ENCODE peak calls at places on chromosomes 2 and 18, in five cellular contexts. V is Calu3, S is neural progenitor cell, H is adrenal gland, E is cardiac muscle cell. A is an unnamed sample.

GRCh38 chr2:163548970-163549369 is 186.8 kb downstream of the FIGN start:
- DNase-seq in V (no peak), S (no peak), H (no peak), E (no peak), A (no peak)

GRCh38 chr2:239151201-239152131 is 249.4 kb downstream of the HDAC4 start:
- DNase-seq in V (no peak), S (no peak), H (no peak), E (no peak), A (no peak)

GRCh38 chr2:86622878-86623548 is 652 bp downstream of the RNF103 start:
- DNase-seq in V (peak), S (no peak), H (peak), E (peak), A (peak)

GRCh38 chr2:75053484-75054112 is 95.2 kb downstream of the POLE4 start:
- DNase-seq in V (peak), S (peak), H (no peak), E (peak), A (peak)

GRCh38 chr2:28527196-28527595 is 31.3 kb downstream of the PLB1 start:
- DNase-seq in V (no peak), S (no peak), H (no peak), E (no peak), A (no peak)

GRCh38 chr2:33617989-33618388 is 18.9 kb upstream of the FAM98A start:
- DNase-seq in V (no peak), S (no peak), H (no peak), E (no peak), A (no peak)

GRCh38 chr2:44686561-44686960 is 254.9 kb upstream of the SIX3 start:
- DNase-seq in V (no peak), S (no peak), H (no peak), E (peak), A (no peak)

GRCh38 chr2:52036036-52036435 is 1004.1 kb upstream of the NRXN1 start:
- DNase-seq in V (no peak), S (no peak), H (no peak), E (no peak), A (no peak)

GRCh38 chr18:30409120-30409519 is 633.4 kb downstream of the DSC3 start:
- DNase-seq in V (no peak), S (no peak), H (no peak), E (no peak), A (no peak)

GRCh38 chr2:163665817-163666216 is 70.0 kb downstream of the FIGN start:
- DNase-seq in V (no peak), S (no peak), H (no peak), E (no peak), A (no peak)

GRCh38 chr2:88626171-88627054 is 851 bp downstream of the EIF2AK3 start:
- DNase-seq in V (peak), S (peak), H (peak), E (no peak), A (peak)

GRCh38 chr2:38523728-38524437 is 78.8 kb downstream of the HNRNPLL start:
- DNase-seq in V (no peak), S (peak), H (no peak), E (peak), A (no peak)

GRCh38 chr2:47307066-47307465 is 95.9 kb upstream of the MSH2 start:
- DNase-seq in V (no peak), S (no peak), H (no peak), E (no peak), A (no peak)

GRCh38 chr2:46893231-46893943 is 22.2 kb downstream of the MCFD2 start:
- DNase-seq in V (no peak), S (no peak), H (no peak), E (no peak), A (no peak)

GRCh38 chr2:119137502-119137901 is 21.0 kb downstream of the C1QL2 start:
- DNase-seq in V (no peak), S (no peak), H (no peak), E (no peak), A (no peak)

GRCh38 chr2:37720533-37721218 is 49.2 kb upstream of the CDC42EP3 start:
- DNase-seq in V (no peak), S (no peak), H (no peak), E (peak), A (no peak)

GRCh38 chr18:13756261-13756660 is 29.8 kb downstream of the RNMT start:
- DNase-seq in V (no peak), S (no peak), H (no peak), E (no peak), A (no peak)

GRCh38 chr2:133123912-133124311 is 444.4 kb downstream of the NCKAP5 start:
- DNase-seq in V (no peak), S (no peak), H (no peak), E (no peak), A (no peak)

GRCh38 chr2:187581125-187581896 is 27.1 kb upstream of the TFPI start:
- DNase-seq in V (peak), S (peak), H (peak), E (peak), A (peak)

GRCh38 chr2:170113168-170113567 is 64.8 kb upstream of the MYO3B start:
- DNase-seq in V (no peak), S (no peak), H (no peak), E (no peak), A (no peak)

GRCh38 chr2:159126653-159127052 is 158.2 kb downstream of the TANC1 start:
- DNase-seq in V (no peak), S (no peak), H (no peak), E (peak), A (no peak)

GRCh38 chr18:80126797-80127196 is 17.7 kb downstream of the ADNP2 start:
- DNase-seq in V (no peak), S (no peak), H (no peak), E (no peak), A (no peak)

GRCh38 chr2:152098033-152098797 is 629 bp downstream of the CACNB4 start:
- DNase-seq in V (peak), S (peak), H (peak), E (peak), A (peak)

GRCh38 chr2:133054297-133054696 is 384.3 kb upstream of the LYPD1 start:
- DNase-seq in V (no peak), S (peak), H (no peak), E (no peak), A (no peak)

GRCh38 chr2:181105562-181105961 is 125.2 kb downstream of the UBE2E3 start:
- DNase-seq in V (no peak), S (no peak), H (no peak), E (no peak), A (no peak)

GRCh38 chr2:43402002-43402401 is 175.6 kb upstream of the ZFP36L2 start:
- DNase-seq in V (no peak), S (no peak), H (no peak), E (no peak), A (peak)

GRCh38 chr18:38996056-38996455 is 1430.5 kb upstream of the CELF4 start:
- DNase-seq in V (no peak), S (no peak), H (no peak), E (no peak), A (no peak)

GRCh38 chr2:136131961-136132839 is 14.3 kb upstream of the CXCR4 start:
- DNase-seq in V (no peak), S (no peak), H (no peak), E (no peak), A (peak)

GRCh38 chr18:28086530-28087172 is 90.3 kb downstream of the CDH2 start:
- DNase-seq in V (no peak), S (peak), H (peak), E (peak), A (no peak)

GRCh38 chr2:185668710-185669109 is 69.9 kb upstream of the FSIP2 start:
- DNase-seq in V (no peak), S (no peak), H (no peak), E (no peak), A (no peak)

GRCh38 chr2:172107690-172108586 is 5.2 kb upstream of the DLX2 start:
- DNase-seq in V (no peak), S (peak), H (no peak), E (no peak), A (peak)

GRCh38 chr2:16927398-16927797 is 261.8 kb upstream of the CYRIA start:
- DNase-seq in V (no peak), S (no peak), H (no peak), E (no peak), A (no peak)

GRCh38 chr2:168730391-168730790 is 72.0 kb upstream of the NOSTRIN start:
- DNase-seq in V (no peak), S (peak), H (no peak), E (no peak), A (no peak)

GRCh38 chr2:118387509-118387908 is 299.2 kb downstream of the INSIG2 start:
- DNase-seq in V (no peak), S (no peak), H (no peak), E (peak), A (no peak)

GRCh38 chr2:233311241-233311926 is 3.8 kb downstream of the SAG start:
- DNase-seq in V (no peak), S (no peak), H (no peak), E (no peak), A (no peak)

GRCh38 chr2:221322741-221323140 is 249.4 kb downstream of the EPHA4 start:
- DNase-seq in V (peak), S (no peak), H (no peak), E (no peak), A (no peak)

GRCh38 chr18:23810396-23810795 is 121.1 kb downstream of the LAMA3 start:
- DNase-seq in V (no peak), S (no peak), H (no peak), E (no peak), A (peak)

GRCh38 chr2:105396254-105397024 is 2.4 kb downstream of the FHL2 start:
- DNase-seq in V (peak), S (no peak), H (peak), E (peak), A (no peak)

GRCh38 chr18:22628795-22629194 is 211.1 kb upstream of the CTAGE1 start:
- DNase-seq in V (no peak), S (no peak), H (no peak), E (no peak), A (no peak)

GRCh38 chr2:134268265-134268664 is 14.4 kb downstream of the MGAT5 start:
- DNase-seq in V (peak), S (no peak), H (peak), E (no peak), A (no peak)
- TF ChIP-seq CTCF in V (no peak), S (no peak), H (no peak), E (no peak), A (no peak)

GRCh38 chr18:41747723-41748242 is 207.3 kb upstream of the PIK3C3 start:
- DNase-seq in V (no peak), S (no peak), H (no peak), E (no peak), A (no peak)

GRCh38 chr18:41744664-41745063 is 210.4 kb upstream of the PIK3C3 start:
- DNase-seq in V (no peak), S (peak), H (no peak), E (peak), A (no peak)

GRCh38 chr18:41751161-41751560 is 203.9 kb upstream of the PIK3C3 start:
- DNase-seq in V (no peak), S (no peak), H (no peak), E (no peak), A (no peak)

DNA sequence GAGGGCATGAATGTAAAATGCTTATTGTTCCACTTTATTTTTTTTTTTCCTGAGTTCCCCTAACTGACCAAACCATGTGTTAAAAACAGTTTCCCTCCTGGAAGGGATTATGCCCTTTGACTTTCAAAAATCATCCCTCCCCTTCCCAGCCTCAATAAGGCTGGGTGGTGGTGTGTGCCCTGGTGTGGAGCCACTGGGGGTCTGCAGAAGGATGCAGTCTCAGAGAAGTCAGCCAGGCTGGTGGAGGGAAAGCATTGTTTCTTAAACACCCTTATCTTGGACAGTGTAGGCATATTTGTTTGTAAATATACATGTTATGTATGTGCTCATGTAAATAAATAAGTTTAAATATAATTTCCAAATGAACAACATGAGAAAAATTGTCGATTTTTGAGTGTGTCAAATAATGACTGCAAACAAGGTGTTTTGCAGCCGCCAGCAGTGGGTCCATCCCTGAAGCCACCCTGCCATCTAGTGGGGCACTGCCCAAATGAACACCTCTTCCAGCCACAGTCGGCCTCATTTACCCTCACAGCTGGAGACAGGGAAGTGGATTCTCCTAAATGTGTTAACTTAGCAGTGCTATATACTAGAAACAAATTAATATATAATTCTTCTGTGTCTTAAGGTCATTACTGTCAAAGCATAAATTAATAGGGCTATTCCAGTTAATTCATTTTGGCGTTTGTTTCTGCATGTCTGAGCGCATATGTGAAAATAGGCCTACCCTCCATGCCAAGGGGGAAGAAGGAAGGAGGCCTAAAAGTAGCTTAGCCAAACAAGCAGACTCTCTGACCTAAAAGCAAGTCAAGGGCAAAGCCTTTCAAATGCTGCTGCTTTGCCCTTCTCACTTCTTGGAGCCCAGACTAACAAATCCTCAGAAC is 209.6 kb upstream of the PIK3C3 start:
- DNase-seq in V (peak), S (peak), H (peak), E (peak), A (peak)
- TF ChIP-seq CTCF in V (peak), S (peak), H (peak), E (peak), A (peak)

GRCh38 chr18:67140495-67140894 is 376.0 kb downstream of the DSEL start:
- DNase-seq in V (no peak), S (no peak), H (no peak), E (no peak), A (no peak)
- TF ChIP-seq CTCF in V (no peak), S (no peak), H (no peak), E (no peak), A (no peak)

DNA sequence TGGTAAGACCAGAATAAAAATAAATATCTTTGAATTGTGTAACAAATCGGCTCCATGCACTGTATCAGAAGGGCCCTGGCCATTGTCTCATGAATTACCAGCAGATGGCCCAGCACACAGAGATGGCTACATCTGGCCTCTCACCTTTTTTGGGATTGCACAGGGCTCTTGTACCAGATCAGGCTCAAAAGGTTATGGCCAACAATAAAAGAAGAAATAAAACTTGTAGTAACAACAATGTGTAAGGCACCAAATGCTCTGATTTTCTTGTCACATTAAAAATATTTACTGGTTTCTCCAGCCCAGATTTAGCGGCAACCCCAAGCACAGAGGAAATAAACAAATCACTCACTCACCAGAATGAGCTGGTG is 59.1 kb upstream of the CREB1 start:
- DNase-seq in V (no peak), S (no peak), H (no peak), E (no peak), A (no peak)
- TF ChIP-seq CTCF in V (no peak), S (no peak), H (no peak), E (no peak), A (no peak)

GRCh38 chr18:36772339-36772738 is 56.5 kb downstream of the TPGS2 start:
- DNase-seq in V (no peak), S (no peak), H (no peak), E (no peak), A (no peak)

GRCh38 chr18:36770315-36770946 is 58.4 kb downstream of the TPGS2 start:
- DNase-seq in V (no peak), S (no peak), H (no peak), E (no peak), A (no peak)

GRCh38 chr18:36769172-36769571 is 59.6 kb downstream of the TPGS2 start:
- DNase-seq in V (no peak), S (no peak), H (no peak), E (no peak), A (no peak)

GRCh38 chr18:36771246-36771645 is 57.6 kb downstream of the TPGS2 start:
- DNase-seq in V (no peak), S (no peak), H (no peak), E (no peak), A (no peak)

GRCh38 chr18:36769611-36770314 is 59.0 kb downstream of the TPGS2 start:
- DNase-seq in V (peak), S (peak), H (peak), E (peak), A (peak)
- TF ChIP-seq CTCF in V (peak), S (peak), H (no peak), E (peak), A (peak)